ENCODE peak calls at places on chromosome 4, in eight cellular contexts. L, V, M, J, O, U, R and G are unnamed samples. For H3K4me1, the result is how much of the 10 kb centered on the place peaks cover.

GRCh38 chr4:74618659-74619058 is 173.7 kb downstream of the AREG start:
- DNase-seq in L (no peak), V (no peak), M (no peak), J (peak), O (no peak), U (no peak), R (no peak), G (no peak)

GRCh38 chr4:84708406-84709135 is 125.6 kb downstream of the CDS1 start:
- DNase-seq in L (no peak), V (no peak), M (no peak), J (peak), O (no peak), U (no peak), R (no peak), G (no peak)

GRCh38 chr4:127832585-127832984 is 48.1 kb upstream of the PLK4 start:
- DNase-seq in L (no peak), V (no peak), M (no peak), J (no peak), O (no peak), U (peak), R (no peak), G (no peak)

GRCh38 chr4:13706130-13706529 is 78.6 kb upstream of the BOD1L1 start:
- DNase-seq in L (no peak), V (peak), M (no peak), J (no peak), O (no peak), U (no peak), R (no peak), G (no peak)

GRCh38 chr4:84952004-84952403 is 14.5 kb downstream of the WDFY3 start:
- DNase-seq in L (no peak), V (no peak), M (no peak), J (peak), O (no peak), U (no peak), R (no peak), G (no peak)

GRCh38 chr4:117773067-117773946 is 261.0 kb upstream of the NDST3 start:
- DNase-seq in L (no peak), V (no peak), M (no peak), J (no peak), O (no peak), U (no peak), R (no peak), G (no peak)

GRCh38 chr4:42398448-42399355 is 1.4 kb downstream of the SHISA3 start:
- DNase-seq in L (no peak), V (peak), M (no peak), J (no peak), O (no peak), U (peak), R (no peak), G (no peak)

GRCh38 chr4:40055873-40056721 is 553 bp upstream of the N4BP2 start:
- DNase-seq in L (peak), V (peak), M (peak), J (peak), O (peak), U (peak), R (peak), G (peak)

GRCh38 chr4:78720151-78720726 is 55.9 kb upstream of the BMP2K start:
- DNase-seq in L (no peak), V (no peak), M (no peak), J (no peak), O (no peak), U (no peak), R (no peak), G (no peak)

GRCh38 chr4:17166954-17167353 is 268.5 kb upstream of the LDB2 start:
- DNase-seq in L (no peak), V (peak), M (no peak), J (no peak), O (no peak), U (no peak), R (no peak), G (no peak)

GRCh38 chr4:87532109-87532508 is 2.9 kb upstream of the SPARCL1 start:
- DNase-seq in L (no peak), V (no peak), M (no peak), J (no peak), O (no peak), U (no peak), R (no peak), G (no peak)

GRCh38 chr4:118167306-118167705 is 133.0 kb downstream of the NDST3 start:
- DNase-seq in L (no peak), V (no peak), M (no peak), J (no peak), O (no peak), U (no peak), R (no peak), G (no peak)

GRCh38 chr4:124486423-124486822 is 226.1 kb downstream of the ANKRD50 start:
- DNase-seq in L (no peak), V (no peak), M (no peak), J (no peak), O (no peak), U (no peak), R (no peak), G (no peak)

GRCh38 chr4:22339491-22339890 is 176.4 kb downstream of the ADGRA3 start:
- DNase-seq in L (no peak), V (no peak), M (no peak), J (no peak), O (no peak), U (no peak), R (no peak), G (no peak)

GRCh38 chr4:39732728-39733127 is 34.8 kb downstream of the UBE2K start:
- DNase-seq in L (no peak), V (no peak), M (no peak), J (peak), O (no peak), U (no peak), R (no peak), G (no peak)

GRCh38 chr4:155666701-155667537 is at the start of gene GUCY1A1:
- DNase-seq in L (peak), V (peak), M (peak), J (no peak), O (peak), U (peak), R (peak), G (no peak)

GRCh38 chr4:76449824-76450223 is 14.8 kb downstream of the SHROOM3 start:
- DNase-seq in L (no peak), V (no peak), M (no peak), J (no peak), O (no peak), U (peak), R (no peak), G (no peak)

GRCh38 chr4:89906316-89906715 is 11.7 kb downstream of the MMRN1 start:
- DNase-seq in L (no peak), V (no peak), M (no peak), J (no peak), O (no peak), U (no peak), R (no peak), G (no peak)

GRCh38 chr4:108586778-108587177 is 33.6 kb upstream of the RPL34 start:
- DNase-seq in L (no peak), V (no peak), M (no peak), J (no peak), O (no peak), U (peak), R (no peak), G (no peak)

DNA sequence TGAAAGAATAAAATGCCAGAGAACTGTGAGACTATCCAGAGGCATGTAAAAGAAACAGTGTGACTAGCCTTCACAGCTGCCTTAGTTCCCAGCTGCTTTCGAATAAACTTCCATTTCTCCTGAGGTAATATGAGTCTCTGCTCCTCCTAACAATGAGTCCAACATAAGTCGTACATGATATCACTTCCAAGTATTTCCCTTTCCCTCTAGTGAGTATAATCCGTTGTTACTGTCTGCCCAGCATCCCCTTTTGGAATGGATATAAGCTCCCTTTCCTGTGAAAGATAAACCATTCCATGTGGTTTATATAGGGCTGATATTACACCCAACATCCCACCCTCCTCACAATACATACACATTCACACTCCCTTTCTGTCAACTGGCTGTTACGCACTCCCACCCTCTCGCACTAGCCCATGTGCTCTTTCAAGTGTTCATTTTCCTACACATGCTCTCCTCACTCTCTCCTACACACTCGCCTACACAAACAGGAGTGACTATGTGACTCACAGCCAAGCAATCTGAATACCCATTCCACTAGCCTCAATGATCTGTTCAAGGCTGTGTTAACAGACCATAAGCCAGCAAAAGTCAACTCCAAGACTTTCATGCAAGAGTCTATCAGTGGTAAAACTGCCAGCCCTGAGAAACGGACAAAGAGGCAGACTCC is 5.0 kb downstream of the NAF1 start:
- DNase-seq in L (no peak), V (no peak), M (no peak), J (peak), O (no peak), U (no peak), R (no peak), G (no peak)
- H3K4me3 ChIP-seq in L (no peak), V (no peak), M (no peak), J (peak), O (no peak), U (no peak), R (no peak), G (no peak)

DNA sequence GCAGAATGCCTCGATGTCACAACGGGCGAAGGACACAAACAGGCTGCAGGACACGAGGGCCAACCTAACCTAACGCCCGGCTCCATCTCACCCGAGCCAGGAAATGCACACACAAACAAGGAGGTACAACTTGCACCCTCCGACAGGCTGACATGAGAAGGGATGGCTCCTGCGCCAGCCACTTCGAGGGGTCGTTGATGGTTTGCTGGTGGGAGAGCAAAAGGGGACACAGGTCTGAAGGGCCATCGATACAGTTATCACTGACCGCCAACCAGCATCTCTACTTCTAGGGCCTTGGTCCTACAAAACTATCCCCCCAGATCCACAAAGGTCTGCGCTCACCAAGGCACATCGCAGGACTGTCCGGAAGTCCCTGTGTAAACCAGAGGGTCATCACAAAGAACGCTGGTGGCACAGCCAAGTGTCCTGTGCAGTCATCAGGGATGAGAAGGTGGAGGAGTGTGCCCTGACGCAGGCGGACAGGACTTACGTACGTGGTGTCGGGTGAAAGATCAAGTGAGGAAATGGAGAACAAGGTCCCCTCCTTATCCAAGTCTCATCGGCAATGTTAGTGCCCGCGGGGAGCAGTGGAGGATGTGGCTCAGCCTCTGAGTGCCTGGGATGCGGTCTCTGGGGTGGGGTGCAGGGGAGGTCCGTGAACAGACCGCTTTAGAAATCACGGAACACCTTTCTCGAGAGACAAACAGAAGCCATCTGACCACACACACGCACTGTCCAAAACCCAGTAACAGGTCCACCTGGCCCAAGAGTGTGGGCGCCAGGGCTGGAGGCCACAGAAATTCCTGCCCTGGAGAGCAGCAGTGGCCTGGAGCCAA is 7.0 kb downstream of the MXD4 start:
- DNase-seq in L (no peak), V (no peak), M (peak), J (no peak), O (peak), U (no peak), R (peak), G (no peak)
- H3K4me1 ChIP-seq in L (under half), V (half or more), M (half or more), J (under half), O (under half), U (under half), R (half or more), G (under half)

GRCh38 chr4:36709986-36710385 is 428.6 kb downstream of the DTHD1 start:
- DNase-seq in L (no peak), V (no peak), M (no peak), J (no peak), O (no peak), U (no peak), R (no peak), G (no peak)
- TF ChIP-seq CTCF in L (no peak), V (no peak), M (no peak), J (no peak), O (no peak), U (no peak), R (no peak), G (no peak)

GRCh38 chr4:1315306-1315705 is 25.6 kb downstream of the MAEA start:
- DNase-seq in L (no peak), V (no peak), M (no peak), J (no peak), O (no peak), U (no peak), R (no peak), G (no peak)
- H3K4me3 ChIP-seq in L (no peak), V (no peak), M (no peak), J (no peak), O (no peak), U (no peak), R (no peak), G (no peak)

GRCh38 chr4:102809691-102810090 is 17.7 kb downstream of the UBE2D3 start:
- DNase-seq in L (no peak), V (no peak), M (no peak), J (peak), O (no peak), U (no peak), R (no peak), G (no peak)

GRCh38 chr4:102807345-102807744 is 20.0 kb downstream of the UBE2D3 start:
- DNase-seq in L (no peak), V (no peak), M (no peak), J (no peak), O (no peak), U (no peak), R (no peak), G (no peak)

GRCh38 chr4:102808009-102808408 is 19.3 kb downstream of the UBE2D3 start:
- DNase-seq in L (no peak), V (no peak), M (no peak), J (no peak), O (no peak), U (no peak), R (no peak), G (no peak)

GRCh38 chr4:102809190-102809589 is 18.2 kb downstream of the UBE2D3 start:
- DNase-seq in L (no peak), V (no peak), M (no peak), J (no peak), O (no peak), U (no peak), R (no peak), G (no peak)
- H3K4me1 ChIP-seq in L (under half), V (half or more), M (half or more), J (under half), O (under half), U (under half), R (half or more), G (under half)

GRCh38 chr4:175509320-175509719 is 302.7 kb downstream of the GPM6A start:
- DNase-seq in L (no peak), V (no peak), M (no peak), J (no peak), O (no peak), U (peak), R (no peak), G (no peak)
- TF ChIP-seq CTCF in L (no peak), V (no peak), M (no peak), J (no peak), O (no peak), U (peak), R (no peak), G (no peak)

DNA sequence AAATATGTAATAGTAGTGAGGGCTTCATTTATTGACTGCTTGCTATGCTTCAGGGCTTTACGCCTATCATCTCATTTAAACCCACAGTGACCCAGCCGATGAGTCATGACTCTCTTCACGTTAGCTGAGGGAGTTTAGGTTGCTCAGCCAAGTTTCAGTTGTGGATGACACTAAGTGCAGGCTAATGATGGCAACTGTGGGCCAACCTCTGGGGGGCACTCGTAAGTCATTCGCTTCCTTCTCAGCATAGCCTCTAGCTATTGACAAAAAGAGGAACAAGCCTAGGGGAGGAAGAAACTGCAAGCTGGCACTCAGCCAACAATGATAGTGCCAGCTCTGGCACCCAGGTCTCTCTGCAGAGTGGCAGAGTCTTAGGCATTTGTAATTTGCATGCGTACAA is 325.0 kb downstream of the ARHGAP10 start:
- DNase-seq in L (peak), V (peak), M (no peak), J (peak), O (peak), U (peak), R (peak), G (no peak)
- H3K4me3 ChIP-seq in L (no peak), V (no peak), M (no peak), J (no peak), O (no peak), U (no peak), R (no peak), G (no peak)